ENCODE peak calls at places on chromosomes 3 and 15, in nine cellular contexts. A is astrocyte of the spinal cord; U is anterior cingulate cortex; V is NCI-H510A; Q is ACHN; B is mesothelial cell of epicardium; R is NCI-H1105; X is fibroblast of the conjunctiva; Y is activated naive CD4-positive, alpha-beta T cell treated with anti-CD3 and anti-CD28 coated beads, Interleukin-2, amount 10 ng/mL, durations not matched to agents 7 days and 5 days. J is an unnamed sample.
A peak's percentile ranks its signal among the peaks of the same experiment; 100 is the strongest.

GRCh38 chr3:168863561-168863960 is 767.8 kb upstream of the GOLIM4 start:
- DNase-seq in B (no peak), R (no peak), Y (no peak), V (no peak), X (no peak), A (no peak), U (no peak), Q (peak; percentile 68), J (no peak)

GRCh38 chr3:42612147-42612680 is 11.7 kb downstream of the NKTR start:
- DNase-seq in R (no peak), X (no peak), Y (no peak), V (no peak), Q (no peak), B (no peak), U (no peak), A (no peak), J (no peak)

GRCh38 chr3:10927551-10927950 is 65.0 kb upstream of the SLC6A1 start:
- DNase-seq in X (no peak), Y (peak; percentile 11), U (no peak), R (no peak), V (no peak), B (no peak), Q (no peak), A (no peak), J (no peak)

GRCh38 chr15:40122239-40122638 is 13.6 kb upstream of the BMF start:
- DNase-seq in Y (no peak), X (no peak), A (no peak), U (no peak), B (no peak), R (no peak), Q (no peak), V (no peak), J (no peak)

GRCh38 chr15:53527996-53528395 is 231.5 kb downstream of the WDR72 start:
- DNase-seq in A (no peak), U (no peak), Y (no peak), V (no peak), R (no peak), Q (no peak), X (no peak), B (no peak), J (no peak)

GRCh38 chr3:47096955-47097354 is 67.0 kb downstream of the SETD2 start:
- DNase-seq in R (no peak), U (no peak), Y (no peak), A (peak; percentile 65), X (no peak), Q (peak; percentile 49), B (no peak), V (no peak), J (no peak)

GRCh38 chr15:66042624-66043023 is 173.3 kb downstream of the RAB11A start:
- DNase-seq in Y (no peak), Q (no peak), A (no peak), R (no peak), X (no peak), V (no peak), B (no peak), U (no peak), J (peak; percentile 82)

GRCh38 chr3:56323986-56324420 is 144.3 kb downstream of the ERC2 start:
- DNase-seq in Y (no peak), B (no peak), X (no peak), U (no peak), R (no peak), A (peak; percentile 88), Q (peak; percentile 47), V (no peak), J (no peak)

GRCh38 chr3:56855856-56856538 is 54.2 kb upstream of the ARHGEF3 start:
- DNase-seq in B (no peak), X (no peak), Q (peak; percentile 31), R (no peak), Y (peak; percentile 48), A (no peak), U (peak; percentile 70), V (no peak), J (peak; percentile 35)

GRCh38 chr3:33006081-33006480 is 54.6 kb downstream of the CCR4 start:
- DNase-seq in V (no peak), R (no peak), X (no peak), Q (no peak), A (no peak), B (no peak), U (no peak), Y (no peak), J (no peak)

GRCh38 chr3:185992801-185993467 is 55.1 kb upstream of the TRA2B start:
- DNase-seq in B (no peak), U (no peak), Y (no peak), X (peak; percentile 55), Q (no peak), V (no peak), A (no peak), R (no peak), J (no peak)

GRCh38 chr15:48392356-48392755 is 61.1 kb downstream of the DUT start:
- DNase-seq in R (no peak), B (no peak), V (no peak), Q (no peak), Y (no peak), A (peak; percentile 89), U (no peak), X (peak; percentile 63), J (no peak)

GRCh38 chr3:170751083-170751893 is 118.7 kb downstream of the RPL22L1 start:
- DNase-seq in Q (peak; percentile 82), A (peak; percentile 90), U (no peak), R (no peak), B (no peak), Y (no peak), X (peak; percentile 91), V (no peak), J (peak; percentile 60)

GRCh38 chr3:155241559-155241958 is 51.9 kb downstream of the STRIT1 start:
- DNase-seq in R (no peak), Q (no peak), Y (no peak), B (no peak), V (no peak), X (no peak), U (no peak), A (no peak), J (no peak)

GRCh38 chr3:99128740-99129505 is 227.4 kb upstream of the DCBLD2 start:
- DNase-seq in A (peak; percentile 96), Y (no peak), X (peak; percentile 72), U (no peak), R (no peak), Q (peak; percentile 50), V (no peak), B (no peak), J (no peak)

GRCh38 chr3:24497942-24498341 is 3.3 kb upstream of the THRB start:
- DNase-seq in R (no peak), X (no peak), B (no peak), V (no peak), U (no peak), A (no peak), Y (no peak), Q (no peak), J (no peak)

GRCh38 chr3:129226374-129226773 is 23.0 kb upstream of the COPG1 start:
- DNase-seq in R (no peak), V (no peak), Q (peak; percentile 81), Y (peak; percentile 38), A (peak; percentile 93), X (peak; percentile 70), U (peak; percentile 50), B (no peak), J (peak; percentile 65)

GRCh38 chr15:82538961-82539689 is 1.1 kb downstream of the RPS17 start:
- DNase-seq in Q (no peak), U (no peak), X (no peak), V (no peak), A (peak; percentile 13), R (no peak), B (no peak), Y (no peak), J (no peak)

GRCh38 chr3:123119802-123120201 is 53.0 kb downstream of the PDIA5 start:
- DNase-seq in X (no peak), U (no peak), A (no peak), Y (no peak), V (no peak), Q (no peak), R (no peak), B (no peak), J (no peak)

GRCh38 chr3:127672429-127673190 is at the start of gene ABTB1:
- DNase-seq in A (peak; percentile 73), V (peak; percentile 50), B (peak; percentile 62), U (peak; percentile 76), Q (peak; percentile 69), Y (peak; percentile 92), X (peak; percentile 33), R (peak; percentile 88), J (peak; percentile 90)

GRCh38 chr3:65995030-65995429 is 43.7 kb downstream of the MAGI1 start:
- DNase-seq in U (no peak), Y (no peak), Q (no peak), A (peak; percentile 22), R (no peak), X (peak; percentile 18), B (no peak), V (no peak), J (no peak)

GRCh38 chr3:133824961-133825485 is 19.4 kb downstream of the SRPRB start:
- DNase-seq in X (no peak), V (no peak), Q (no peak), B (no peak), Y (no peak), R (no peak), U (no peak), A (no peak), J (no peak)

GRCh38 chr3:24259901-24260512 is 234.6 kb downstream of the THRB start:
- DNase-seq in A (no peak), Q (no peak), B (no peak), R (no peak), U (no peak), X (no peak), Y (no peak), V (no peak), J (peak; percentile 36)

GRCh38 chr15:72269739-72270138 is 2.6 kb downstream of the PARP6 start:
- DNase-seq in V (no peak), Q (no peak), X (no peak), R (no peak), U (no peak), Y (no peak), A (no peak), B (no peak), J (no peak)

GRCh38 chr3:56192001-56192400 is 276.3 kb downstream of the ERC2 start:
- DNase-seq in V (no peak), A (no peak), X (no peak), R (no peak), Q (no peak), B (no peak), U (no peak), Y (no peak), J (no peak)

GRCh38 chr15:70680817-70681216 is 82.5 kb downstream of the UACA start:
- DNase-seq in Y (no peak), R (no peak), Q (no peak), A (no peak), B (no peak), V (no peak), U (no peak), X (no peak), J (no peak)

GRCh38 chr3:156630081-156630772 is 44.2 kb upstream of the TIPARP start:
- DNase-seq in Y (no peak), B (no peak), U (no peak), Q (peak; percentile 26), A (peak; percentile 48), X (no peak), R (peak; percentile 15), V (no peak), J (no peak)

GRCh38 chr3:161149529-161149928 is 44.4 kb upstream of the B3GALNT1 start:
- DNase-seq in A (peak; percentile 68), Y (no peak), X (peak; percentile 35), V (no peak), U (no peak), Q (no peak), R (no peak), B (no peak), J (no peak)

GRCh38 chr3:167162083-167162482 is 218.0 kb downstream of the ZBBX start:
- DNase-seq in X (no peak), Y (no peak), U (no peak), B (no peak), A (no peak), R (no peak), V (no peak), Q (no peak), J (no peak)

GRCh38 chr3:143207338-143207961 is 87.9 kb downstream of the CHST2 start:
- DNase-seq in Y (no peak), U (no peak), Q (peak; percentile 72), V (no peak), X (no peak), R (no peak), A (peak; percentile 71), B (no peak), J (no peak)

GRCh38 chr15:38103564-38103963 is 149.1 kb upstream of the SPRED1 start:
- DNase-seq in X (no peak), B (no peak), R (no peak), Q (no peak), U (no peak), Y (no peak), V (no peak), A (no peak), J (no peak)

J was measured in stomach.